ENCODE peak calls at places on chromosomes 7 and 10, in six cellular contexts. P is psoas muscle, H is body of pancreas, V is SK-N-SH, T is transverse colon, C is neural progenitor cell. Y is an unnamed sample.

GRCh38 chr10:70774810-70775678 is 10.1 kb downstream of the TBATA start:
- DNase-seq in P (no peak), H (peak; percentile 49), V (peak; percentile 12), T (no peak), C (no peak), Y (peak; percentile 38)

GRCh38 chr7:32447218-32447617 is 43.0 kb downstream of the LSM5 start:
- DNase-seq in P (no peak), H (no peak), V (no peak), T (no peak), C (no peak), Y (no peak)

GRCh38 chr10:5659702-5660528 is 6.5 kb downstream of the ASB13 start:
- DNase-seq in P (peak; percentile 62), H (peak; percentile 41), V (no peak), T (peak; percentile 63), C (no peak), Y (peak; percentile 56)

GRCh38 chr10:102120142-102120986 is at the start of gene LDB1:
- DNase-seq in P (peak; percentile 81), H (peak; percentile 81), V (peak; percentile 85), T (peak; percentile 81), C (peak; percentile 93), Y (peak; percentile 78)

GRCh38 chr10:110824152-110824441 is 47.6 kb upstream of the PDCD4 start:
- DNase-seq in P (no peak), H (no peak), V (no peak), T (no peak), C (no peak), Y (no peak)

GRCh38 chr10:47152861-47153349 is 147.1 kb upstream of the GDF10 start:
- DNase-seq in P (no peak), H (no peak), V (no peak), T (no peak), C (no peak), Y (no peak)

GRCh38 chr10:42475168-42476098 is 162.9 kb downstream of the ZNF33B start:
- DNase-seq in P (peak; percentile 14), H (peak; percentile 29), V (peak; percentile 86), T (no peak), C (no peak), Y (no peak)

GRCh38 chr7:130400120-130400572 is 19.9 kb downstream of the CPA1 start:
- DNase-seq in P (no peak), H (no peak), V (no peak), T (no peak), C (no peak), Y (no peak)

GRCh38 chr10:19832624-19833507 is 16.6 kb downstream of the PLXDC2 start:
- DNase-seq in P (no peak), H (no peak), V (no peak), T (no peak), C (peak; percentile 58), Y (no peak)

GRCh38 chr10:74056081-74056818 is 58.3 kb downstream of the VCL start:
- DNase-seq in P (no peak), H (peak; percentile 31), V (no peak), T (no peak), C (no peak), Y (peak; percentile 70)

GRCh38 chr7:44071726-44072363 is 6.5 kb upstream of the PGAM2 start:
- DNase-seq in P (peak; percentile 4), H (no peak), V (no peak), T (peak; percentile 37), C (no peak), Y (no peak)
- H3K4me1 ChIP-seq in P (peaks cover 59% of the 10 kb centered on the region), H (peaks cover 11% of the 10 kb centered on the region), V (peaks cover 30% of the 10 kb centered on the region), T (peaks cover 14% of the 10 kb centered on the region), C (no peaks in the 10 kb centered on the region), Y (peaks cover 16% of the 10 kb centered on the region)

GRCh38 chr10:86956841-86957448 is 470 bp downstream of the MMRN2 start:
- DNase-seq in P (no peak), H (no peak), V (peak; percentile 60), T (no peak), C (no peak), Y (no peak)
- H3K4me1 ChIP-seq in P (no peaks in the 10 kb centered on the region), H (peaks cover 21% of the 10 kb centered on the region), V (peaks cover 6% of the 10 kb centered on the region), T (no peaks in the 10 kb centered on the region), C (peaks cover 33% of the 10 kb centered on the region), Y (peaks cover 18% of the 10 kb centered on the region)

DNA sequence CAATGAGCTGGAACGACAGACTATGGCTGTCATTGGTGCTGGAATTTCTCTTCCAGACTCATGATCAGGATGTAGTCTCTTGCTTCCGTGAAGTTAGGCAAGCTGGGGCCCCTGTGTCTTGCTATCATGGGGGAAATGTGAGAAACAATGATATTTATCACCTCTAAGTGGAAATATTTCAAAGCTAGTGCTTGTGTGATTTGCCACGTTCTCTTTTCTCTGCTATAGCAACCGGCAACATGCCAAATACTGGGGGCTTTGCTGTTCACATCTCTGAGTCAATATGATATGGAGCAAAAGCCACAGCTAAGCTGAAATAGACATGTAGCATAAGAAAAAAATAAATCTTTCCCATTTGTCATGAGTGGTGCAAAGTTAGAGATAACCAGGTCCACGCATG is 668.2 kb upstream of the IGFBP3 start:
- DNase-seq in P (no peak), H (no peak), V (no peak), T (no peak), C (no peak), Y (no peak)
- H3K4me1 ChIP-seq in P (no peaks in the 10 kb centered on the region), H (no peaks in the 10 kb centered on the region), V (no peaks in the 10 kb centered on the region), T (peaks cover 3% of the 10 kb centered on the region), C (no peaks in the 10 kb centered on the region), Y (peaks cover 14% of the 10 kb centered on the region)

GRCh38 chr7:73698410-73698809 is 15.0 kb downstream of the BUD23 start:
- DNase-seq in P (no peak), H (no peak), V (no peak), T (no peak), C (no peak), Y (no peak)

GRCh38 chr7:73700581-73701134 is 17.3 kb downstream of the BUD23 start:
- DNase-seq in P (no peak), H (no peak), V (peak; percentile 46), T (no peak), C (no peak), Y (no peak)

GRCh38 chr7:73701357-73701995 is 18.0 kb downstream of the STX1A start:
- DNase-seq in P (no peak), H (peak; percentile 68), V (peak; percentile 92), T (peak; percentile 62), C (peak; percentile 75), Y (peak; percentile 78)

GRCh38 chr7:73699370-73700069 is 16.1 kb downstream of the BUD23 start:
- DNase-seq in P (no peak), H (no peak), V (peak; percentile 44), T (no peak), C (no peak), Y (peak; percentile 63)

DNA sequence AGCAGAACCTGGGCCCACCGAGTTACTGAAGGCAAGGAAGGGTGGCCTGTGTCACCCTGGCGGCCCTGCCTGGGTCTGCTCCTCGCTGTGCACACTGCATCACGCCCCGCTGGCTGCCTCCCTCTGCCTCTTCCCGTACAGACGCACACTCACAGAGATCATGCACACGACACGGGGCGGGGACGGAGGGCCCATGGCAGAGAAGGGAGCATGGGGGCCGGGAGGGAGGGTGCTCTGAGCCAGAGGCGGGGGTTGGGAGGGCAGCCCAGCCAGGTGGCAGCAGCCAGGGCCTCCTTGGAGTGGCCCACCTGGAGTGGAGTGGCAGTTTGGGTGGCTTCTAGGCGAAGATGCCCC is 16.6 kb downstream of the BUD23 start:
- DNase-seq in P (no peak), H (no peak), V (no peak), T (no peak), C (no peak), Y (no peak)
- H3K4me1 ChIP-seq in P (no peaks in the 10 kb centered on the region), H (no peaks in the 10 kb centered on the region), V (no peaks in the 10 kb centered on the region), T (peaks cover 7% of the 10 kb centered on the region), C (peaks cover 9% of the 10 kb centered on the region), Y (peaks cover 12% of the 10 kb centered on the region)

GRCh38 chr7:81693080-81693479 is 76.8 kb downstream of the HGF start:
- DNase-seq in P (no peak), H (no peak), V (no peak), T (no peak), C (no peak), Y (no peak)

GRCh38 chr7:81690251-81690650 is 79.6 kb downstream of the HGF start:
- DNase-seq in P (no peak), H (no peak), V (no peak), T (no peak), C (no peak), Y (no peak)

GRCh38 chr7:81692146-81692905 is 77.5 kb downstream of the HGF start:
- DNase-seq in P (no peak), H (no peak), V (no peak), T (no peak), C (no peak), Y (no peak)

GRCh38 chr7:81690688-81691087 is 79.2 kb downstream of the HGF start:
- DNase-seq in P (no peak), H (no peak), V (no peak), T (no peak), C (no peak), Y (no peak)

DNA sequence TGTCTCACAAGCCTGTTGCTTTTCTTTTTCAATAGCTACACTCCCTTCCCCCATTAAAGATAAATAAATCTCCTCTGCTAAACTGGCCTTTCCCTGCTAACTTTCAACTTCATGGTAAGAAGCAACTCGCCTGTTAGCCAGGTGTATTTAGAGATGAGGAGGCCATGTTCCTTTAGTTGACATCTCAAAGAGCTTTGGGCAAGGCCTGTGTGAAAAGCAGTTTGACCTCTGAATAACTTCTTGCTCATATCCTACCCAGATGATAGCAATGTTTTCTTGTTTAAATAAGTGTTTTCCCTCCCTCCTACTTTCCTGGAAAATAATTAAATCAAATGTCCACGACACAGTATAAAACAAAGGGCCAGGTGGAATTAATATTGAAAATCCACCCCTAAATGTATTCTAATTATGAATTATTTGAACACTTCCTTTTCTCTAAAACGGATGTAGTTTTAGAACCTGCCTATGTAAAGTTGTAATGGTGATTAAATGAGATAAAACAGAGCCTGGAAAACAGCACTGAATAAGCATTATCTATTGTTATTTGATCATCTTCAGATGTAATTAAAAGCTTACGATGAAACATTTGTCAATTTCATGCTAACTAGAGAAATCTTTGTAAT is 78.5 kb downstream of the HGF start:
- DNase-seq in P (no peak), H (no peak), V (no peak), T (no peak), C (no peak), Y (no peak)
- H3K4me1 ChIP-seq in P (no peaks in the 10 kb centered on the region), H (no peaks in the 10 kb centered on the region), V (peaks cover 10% of the 10 kb centered on the region), T (no peaks in the 10 kb centered on the region), C (peaks cover 31% of the 10 kb centered on the region), Y (no peaks in the 10 kb centered on the region)

DNA sequence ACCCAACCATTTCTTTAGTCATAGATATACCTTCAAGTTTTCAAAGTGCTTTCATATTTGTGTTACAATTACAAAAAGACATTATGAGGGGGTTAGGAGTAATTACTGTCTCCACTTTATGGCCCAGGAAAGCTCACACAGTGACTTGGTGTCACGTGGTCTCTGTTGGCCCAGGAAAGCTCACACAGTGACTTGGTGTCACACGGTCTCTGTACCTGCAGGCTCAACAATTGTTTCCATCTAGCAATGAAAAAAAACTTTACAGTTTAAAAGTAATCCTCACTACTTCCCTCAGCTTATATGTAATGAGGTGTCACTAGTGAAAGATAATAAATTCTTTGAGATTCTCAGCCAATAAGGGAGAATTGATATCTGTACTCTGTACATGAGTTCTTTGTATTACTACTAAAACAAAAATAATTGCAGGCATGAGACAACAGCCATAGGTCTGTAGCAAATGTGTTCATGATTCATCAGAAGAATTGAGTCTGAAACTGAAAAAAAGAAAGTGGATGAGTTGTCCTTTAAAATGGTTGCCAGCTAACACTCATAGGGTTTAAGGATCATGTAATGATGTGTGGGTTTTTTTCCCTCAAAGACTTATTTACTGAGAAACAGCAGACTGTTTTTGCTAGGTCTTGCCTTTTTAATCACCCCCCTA is 10.9 kb downstream of the OGDH start:
- DNase-seq in P (no peak), H (no peak), V (no peak), T (no peak), C (no peak), Y (no peak)
- H3K4me1 ChIP-seq in P (peaks cover 69% of the 10 kb centered on the region), H (peaks cover 29% of the 10 kb centered on the region), V (no peaks in the 10 kb centered on the region), T (peaks cover 29% of the 10 kb centered on the region), C (no peaks in the 10 kb centered on the region), Y (peaks cover 64% of the 10 kb centered on the region)